ENCODE peak calls at places on chromosome 19, in seven cellular contexts. One of them, this sample, is unnamed.
A peak's percentile ranks its signal among the peaks of the same experiment; 100 is the strongest.

GRCh38 chr19:27746691-27747380 is 1466.1 kb downstream of the UQCRFS1 start:
- DNase-seq in astrocyte: peak; percentile 6
- DNase-seq in H9: peak; percentile 70
- DNase-seq in fibroblast of lung: peak; percentile 38
- DNase-seq in neural progenitor cell: peak; percentile 66
- DNase-seq in CD8-positive, alpha-beta T cell: no peak
- DNase-seq in sigmoid colon: peak; percentile 62
- DNase-seq in this sample: peak; percentile 28

GRCh38 chr19:407501-408440 is 1.2 kb downstream of the C2CD4C start:
- DNase-seq in fibroblast of lung: no peak
- DNase-seq in astrocyte: no peak
- DNase-seq in CD8-positive, alpha-beta T cell: no peak
- DNase-seq in H9: peak; percentile 36
- DNase-seq in sigmoid colon: no peak
- DNase-seq in neural progenitor cell: no peak
- DNase-seq in this sample: no peak

GRCh38 chr19:51807111-51807701 is 12.2 kb downstream of the FPR3 start:
- DNase-seq in fibroblast of lung: no peak
- DNase-seq in astrocyte: no peak
- DNase-seq in H9: peak; percentile 28
- DNase-seq in CD8-positive, alpha-beta T cell: no peak
- DNase-seq in neural progenitor cell: no peak
- DNase-seq in sigmoid colon: no peak
- DNase-seq in this sample: no peak

GRCh38 chr19:5107432-5108122 is 138.7 kb downstream of the KDM4B start:
- DNase-seq in sigmoid colon: no peak
- DNase-seq in fibroblast of lung: peak; percentile 54
- DNase-seq in neural progenitor cell: no peak
- DNase-seq in CD8-positive, alpha-beta T cell: no peak
- DNase-seq in H9: no peak
- DNase-seq in astrocyte: peak; percentile 32
- DNase-seq in this sample: no peak

GRCh38 chr19:29665826-29666633 is 769 bp downstream of the PLEKHF1 start:
- DNase-seq in CD8-positive, alpha-beta T cell: no peak
- DNase-seq in sigmoid colon: peak; percentile 88
- DNase-seq in astrocyte: peak; percentile 58
- DNase-seq in H9: peak; percentile 86
- DNase-seq in neural progenitor cell: peak; percentile 62
- DNase-seq in fibroblast of lung: peak; percentile 66
- DNase-seq in this sample: no peak

GRCh38 chr19:373391-374182 is 29.0 kb upstream of the MIER2 start:
- DNase-seq in neural progenitor cell: no peak
- DNase-seq in H9: no peak
- DNase-seq in fibroblast of lung: no peak
- DNase-seq in astrocyte: no peak
- DNase-seq in CD8-positive, alpha-beta T cell: no peak
- DNase-seq in sigmoid colon: peak; percentile 57
- DNase-seq in this sample: no peak

GRCh38 chr19:57068921-57069697 is 50.7 kb upstream of the USP29 start:
- DNase-seq in astrocyte: no peak
- DNase-seq in H9: no peak
- DNase-seq in fibroblast of lung: no peak
- DNase-seq in CD8-positive, alpha-beta T cell: no peak
- DNase-seq in neural progenitor cell: no peak
- DNase-seq in sigmoid colon: peak; percentile 73
- DNase-seq in this sample: no peak

GRCh38 chr19:29629836-29630534 is 23.9 kb downstream of the POP4 start:
- DNase-seq in neural progenitor cell: no peak
- DNase-seq in H9: no peak
- DNase-seq in CD8-positive, alpha-beta T cell: no peak
- DNase-seq in fibroblast of lung: no peak
- DNase-seq in astrocyte: no peak
- DNase-seq in sigmoid colon: peak; percentile 15
- DNase-seq in this sample: no peak

GRCh38 chr19:11375143-11375948 is 880 bp downstream of the SWSAP1 start:
- DNase-seq in sigmoid colon: peak; percentile 84
- DNase-seq in H9: peak; percentile 82
- DNase-seq in fibroblast of lung: no peak
- DNase-seq in CD8-positive, alpha-beta T cell: peak; percentile 88
- DNase-seq in neural progenitor cell: peak; percentile 59
- DNase-seq in astrocyte: no peak
- DNase-seq in this sample: no peak

GRCh38 chr19:49651029-49651825 is 9.2 kb downstream of the SCAF1 start:
- DNase-seq in CD8-positive, alpha-beta T cell: no peak
- DNase-seq in neural progenitor cell: no peak
- DNase-seq in astrocyte: no peak
- DNase-seq in sigmoid colon: peak; percentile 55
- DNase-seq in H9: no peak
- DNase-seq in fibroblast of lung: no peak
- DNase-seq in this sample: no peak

GRCh38 chr19:17125052-17125727 is 49.6 kb downstream of the MYO9B start:
- DNase-seq in sigmoid colon: no peak
- DNase-seq in fibroblast of lung: peak; percentile 43
- DNase-seq in neural progenitor cell: no peak
- DNase-seq in astrocyte: peak; percentile 37
- DNase-seq in CD8-positive, alpha-beta T cell: peak; percentile 82
- DNase-seq in H9: no peak
- DNase-seq in this sample: no peak

GRCh38 chr19:44942067-44942571 is at the start of gene APOC4:
- DNase-seq in CD8-positive, alpha-beta T cell: no peak
- DNase-seq in H9: no peak
- DNase-seq in neural progenitor cell: no peak
- DNase-seq in astrocyte: no peak
- DNase-seq in fibroblast of lung: no peak
- DNase-seq in sigmoid colon: no peak
- DNase-seq in this sample: no peak

GRCh38 chr19:35088514-35088913 is 27.1 kb upstream of the FXYD3 start:
- DNase-seq in sigmoid colon: no peak
- DNase-seq in H9: no peak
- DNase-seq in astrocyte: peak; percentile 80
- DNase-seq in fibroblast of lung: peak; percentile 88
- DNase-seq in neural progenitor cell: no peak
- DNase-seq in CD8-positive, alpha-beta T cell: no peak
- DNase-seq in this sample: no peak

GRCh38 chr19:4206818-4207484 is 22.4 kb upstream of the EBI3 start:
- DNase-seq in fibroblast of lung: peak; percentile 14
- DNase-seq in CD8-positive, alpha-beta T cell: no peak
- DNase-seq in neural progenitor cell: no peak
- DNase-seq in sigmoid colon: no peak
- DNase-seq in H9: no peak
- DNase-seq in astrocyte: no peak
- DNase-seq in this sample: no peak

GRCh38 chr19:34994643-34995471 is 5.3 kb upstream of the GRAMD1A start:
- DNase-seq in neural progenitor cell: no peak
- DNase-seq in sigmoid colon: no peak
- DNase-seq in fibroblast of lung: no peak
- DNase-seq in astrocyte: no peak
- DNase-seq in CD8-positive, alpha-beta T cell: no peak
- DNase-seq in H9: no peak
- DNase-seq in this sample: no peak

GRCh38 chr19:17165715-17166114 is 49.4 kb upstream of the USE1 start:
- DNase-seq in fibroblast of lung: no peak
- DNase-seq in CD8-positive, alpha-beta T cell: no peak
- DNase-seq in astrocyte: no peak
- DNase-seq in neural progenitor cell: no peak
- DNase-seq in H9: no peak
- DNase-seq in sigmoid colon: no peak
- DNase-seq in this sample: no peak

GRCh38 chr19:13152854-13153626 is 2.8 kb downstream of the IER2 start:
- DNase-seq in sigmoid colon: peak; percentile 98
- DNase-seq in fibroblast of lung: peak; percentile 89
- DNase-seq in CD8-positive, alpha-beta T cell: peak; percentile 92
- DNase-seq in astrocyte: peak; percentile 83
- DNase-seq in neural progenitor cell: peak; percentile 97
- DNase-seq in H9: peak; percentile 96
- DNase-seq in this sample: peak; percentile 91

GRCh38 chr19:14550201-14550754 is 20.9 kb downstream of the TECR start:
- DNase-seq in astrocyte: no peak
- DNase-seq in neural progenitor cell: no peak
- DNase-seq in H9: no peak
- DNase-seq in fibroblast of lung: peak; percentile 44
- DNase-seq in sigmoid colon: no peak
- DNase-seq in CD8-positive, alpha-beta T cell: no peak
- DNase-seq in this sample: peak; percentile 77

GRCh38 chr19:42528354-42529247 is at the start of gene CEACAM1:
- DNase-seq in sigmoid colon: no peak
- DNase-seq in astrocyte: no peak
- DNase-seq in neural progenitor cell: no peak
- DNase-seq in H9: no peak
- DNase-seq in fibroblast of lung: no peak
- DNase-seq in CD8-positive, alpha-beta T cell: peak; percentile 50
- DNase-seq in this sample: no peak

GRCh38 chr19:43735013-43735412 is 19.1 kb downstream of the IRGC start:
- DNase-seq in astrocyte: no peak
- DNase-seq in fibroblast of lung: no peak
- DNase-seq in CD8-positive, alpha-beta T cell: no peak
- DNase-seq in H9: no peak
- DNase-seq in neural progenitor cell: no peak
- DNase-seq in sigmoid colon: no peak
- DNase-seq in this sample: no peak

GRCh38 chr19:38710416-38710702 is 33.9 kb downstream of the CAPN12 start:
- DNase-seq in astrocyte: no peak
- DNase-seq in CD8-positive, alpha-beta T cell: no peak
- DNase-seq in sigmoid colon: no peak
- DNase-seq in H9: no peak
- DNase-seq in neural progenitor cell: no peak
- DNase-seq in fibroblast of lung: no peak
- DNase-seq in this sample: no peak
- H3K27ac ChIP-seq in astrocyte: peak overlapping the region; percentile 68
- H3K27ac ChIP-seq in CD8-positive, alpha-beta T cell: no peak overlapping the region
- H3K27ac ChIP-seq in sigmoid colon: peak overlapping the region; percentile 85
- H3K27ac ChIP-seq in H9: no peak overlapping the region
- H3K27ac ChIP-seq in neural progenitor cell: no peak overlapping the region
- H3K27ac ChIP-seq in fibroblast of lung: peak overlapping the region; percentile 68
- H3K27ac ChIP-seq in this sample: peak overlapping the region; percentile 43

GRCh38 chr19:46374526-46375475 is 27.9 kb downstream of the PPP5C start:
- DNase-seq in neural progenitor cell: no peak
- DNase-seq in sigmoid colon: peak; percentile 52
- DNase-seq in CD8-positive, alpha-beta T cell: no peak
- DNase-seq in fibroblast of lung: no peak
- DNase-seq in H9: peak; percentile 18
- DNase-seq in astrocyte: no peak
- DNase-seq in this sample: no peak
- TF ChIP-seq CTCF in neural progenitor cell: no peak
- TF ChIP-seq CTCF in sigmoid colon: no peak
- TF ChIP-seq CTCF in CD8-positive, alpha-beta T cell: no peak
- TF ChIP-seq CTCF in fibroblast of lung: no peak
- TF ChIP-seq CTCF in H9: no peak
- TF ChIP-seq CTCF in astrocyte: no peak
- TF ChIP-seq CTCF in this sample: no peak

GRCh38 chr19:8458380-8458779 is 13.6 kb downstream of the HNRNPM start:
- DNase-seq in neural progenitor cell: no peak
- DNase-seq in fibroblast of lung: no peak
- DNase-seq in astrocyte: no peak
- DNase-seq in sigmoid colon: no peak
- DNase-seq in CD8-positive, alpha-beta T cell: no peak
- DNase-seq in H9: no peak
- DNase-seq in this sample: no peak
- H3K27ac ChIP-seq in neural progenitor cell: no peak overlapping the region
- H3K27ac ChIP-seq in fibroblast of lung: peak overlapping the region; percentile 50
- H3K27ac ChIP-seq in astrocyte: no peak overlapping the region
- H3K27ac ChIP-seq in sigmoid colon: no peak overlapping the region
- H3K27ac ChIP-seq in CD8-positive, alpha-beta T cell: no peak overlapping the region
- H3K27ac ChIP-seq in H9: no peak overlapping the region
- H3K27ac ChIP-seq in this sample: peak overlapping the region; percentile 41

GRCh38 chr19:32631381-32631780 is 43.6 kb downstream of the ANKRD27 start:
- DNase-seq in astrocyte: no peak
- DNase-seq in CD8-positive, alpha-beta T cell: no peak
- DNase-seq in fibroblast of lung: no peak
- DNase-seq in H9: no peak
- DNase-seq in sigmoid colon: no peak
- DNase-seq in neural progenitor cell: peak; percentile 24
- DNase-seq in this sample: no peak
- TF ChIP-seq CTCF in astrocyte: no peak
- TF ChIP-seq CTCF in CD8-positive, alpha-beta T cell: no peak
- TF ChIP-seq CTCF in fibroblast of lung: no peak
- TF ChIP-seq CTCF in H9: no peak
- TF ChIP-seq CTCF in sigmoid colon: no peak
- TF ChIP-seq CTCF in neural progenitor cell: peak; percentile 10
- TF ChIP-seq CTCF in this sample: no peak

DNA sequence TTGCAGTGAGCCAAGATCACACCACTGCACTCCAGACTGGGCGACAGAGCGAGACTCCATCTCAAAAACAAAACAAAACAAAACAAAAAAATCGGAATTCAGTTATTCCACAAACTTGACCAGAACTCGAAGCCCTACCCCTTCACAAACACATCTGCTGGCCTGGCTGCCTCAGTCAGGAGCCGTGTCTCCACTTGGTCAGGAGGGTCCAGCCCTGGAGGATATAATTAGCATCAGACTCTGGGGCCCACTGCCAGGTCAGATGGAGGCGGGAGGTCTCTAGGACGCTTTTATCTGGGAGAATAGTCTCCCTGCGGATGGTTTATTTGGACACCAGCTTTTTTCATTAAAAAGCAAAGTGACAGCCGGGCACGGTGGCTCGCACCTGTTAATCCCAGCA is 8.0 kb downstream of the ELL start:
- DNase-seq in fibroblast of lung: no peak
- DNase-seq in H9: no peak
- DNase-seq in astrocyte: no peak
- DNase-seq in neural progenitor cell: no peak
- DNase-seq in sigmoid colon: peak; percentile 88
- DNase-seq in CD8-positive, alpha-beta T cell: no peak
- DNase-seq in this sample: no peak
- H3K27ac ChIP-seq in fibroblast of lung: peak overlapping the region; percentile 63
- H3K27ac ChIP-seq in H9: no peak overlapping the region
- H3K27ac ChIP-seq in astrocyte: no peak overlapping the region
- H3K27ac ChIP-seq in neural progenitor cell: no peak overlapping the region
- H3K27ac ChIP-seq in sigmoid colon: no peak overlapping the region
- H3K27ac ChIP-seq in CD8-positive, alpha-beta T cell: no peak overlapping the region
- H3K27ac ChIP-seq in this sample: no peak overlapping the region